ENCODE peak calls at places on chromosomes 5 and 9, in six cellular contexts. O is smooth muscle cell of the brain vasculature; Y is activated naive CD4-positive, alpha-beta T cell treated with anti-CD3 and anti-CD28 coated beads, Interleukin-2, amount 50 U/mL, for 72 hours; D is AG08396; N is GM23248; P is anterior cingulate cortex. M is an unnamed sample.

GRCh38 chr5:150410524-150411244 is 2.0 kb downstream of the CD74 start:
- DNase-seq in O (no peak), Y (no peak), D (peak), N (peak), P (no peak), M (peak)

GRCh38 chr9:132806723-132807421 is 71.2 kb downstream of the AK8 start:
- DNase-seq in O (no peak), Y (no peak), D (no peak), N (no peak), P (no peak), M (peak)

GRCh38 chr9:75027187-75028107 is 646 bp downstream of the CARNMT1 start:
- DNase-seq in O (no peak), Y (no peak), D (peak), N (peak), P (no peak), M (peak)

GRCh38 chr5:100792781-100793180 is 110.3 kb downstream of the ST8SIA4 start:
- DNase-seq in O (no peak), Y (no peak), D (no peak), N (no peak), P (no peak), M (no peak)

GRCh38 chr5:98940586-98940985 is 11.8 kb upstream of the CHD1 start:
- DNase-seq in O (no peak), Y (no peak), D (peak), N (peak), P (no peak), M (no peak)

GRCh38 chr5:95809414-95809960 is 13.0 kb downstream of the GLRX start:
- DNase-seq in O (no peak), Y (no peak), D (peak), N (peak), P (no peak), M (no peak)

GRCh38 chr9:21579209-21579608 is 97.1 kb upstream of the IFNE start:
- DNase-seq in O (no peak), Y (no peak), D (no peak), N (peak), P (no peak), M (no peak)

GRCh38 chr5:23208959-23209431 is 298.4 kb upstream of the PRDM9 start:
- DNase-seq in O (no peak), Y (no peak), D (peak), N (peak), P (no peak), M (peak)

GRCh38 chr5:78979117-78979742 is 5.9 kb downstream of the ARSB start:
- DNase-seq in O (no peak), Y (no peak), D (no peak), N (no peak), P (no peak), M (no peak)

GRCh38 chr9:107545036-107545435 is 55.5 kb upstream of the KLF4 start:
- DNase-seq in O (no peak), Y (no peak), D (no peak), N (no peak), P (no peak), M (no peak)

GRCh38 chr5:159095882-159096554 is 3.7 kb downstream of the EBF1 start:
- DNase-seq in O (no peak), Y (no peak), D (no peak), N (no peak), P (no peak), M (no peak)

GRCh38 chr9:135920256-135920930 is 13.0 kb upstream of the CAMSAP1 start:
- DNase-seq in O (no peak), Y (no peak), D (no peak), N (no peak), P (no peak), M (no peak)

GRCh38 chr9:77427256-77427927 is 220.7 kb downstream of the GNA14 start:
- DNase-seq in O (no peak), Y (no peak), D (no peak), N (no peak), P (no peak), M (no peak)

GRCh38 chr5:149969181-149969950 is 8.8 kb downstream of the SLC26A2 start:
- DNase-seq in O (no peak), Y (no peak), D (no peak), N (no peak), P (no peak), M (no peak)

GRCh38 chr5:93163010-93163663 is 417.9 kb downstream of the NR2F1-AS1 start:
- DNase-seq in O (peak), Y (no peak), D (peak), N (peak), P (no peak), M (no peak)

GRCh38 chr9:137441289-137441934 is at the start of gene ENTPD8:
- DNase-seq in O (no peak), Y (no peak), D (no peak), N (peak), P (no peak), M (peak)

GRCh38 chr5:150429410-150429873 is 16.7 kb upstream of the CD74 start:
- DNase-seq in O (no peak), Y (no peak), D (no peak), N (no peak), P (no peak), M (no peak)

GRCh38 chr5:138884094-138884493 is 9.0 kb upstream of the LRRTM2 start:
- DNase-seq in O (no peak), Y (no peak), D (no peak), N (no peak), P (no peak), M (no peak)

GRCh38 chr5:79793304-79793703 is 103.7 kb downstream of the CMYA5 start:
- DNase-seq in O (no peak), Y (no peak), D (no peak), N (no peak), P (no peak), M (no peak)

GRCh38 chr5:135488727-135489465 is 36.7 kb upstream of the TIFAB start:
- DNase-seq in O (peak), Y (no peak), D (peak), N (peak), P (peak), M (peak)

GRCh38 chr5:135053278-135053677 is 19.2 kb upstream of the PITX1 start:
- DNase-seq in O (no peak), Y (no peak), D (no peak), N (no peak), P (no peak), M (peak)

GRCh38 chr5:97125125-97125683 is 17.2 kb downstream of the LIX1 start:
- DNase-seq in O (no peak), Y (no peak), D (no peak), N (no peak), P (no peak), M (no peak)

GRCh38 chr5:146832985-146833732 is 45.4 kb downstream of the PPP2R2B start:
- DNase-seq in O (no peak), Y (no peak), D (no peak), N (no peak), P (no peak), M (no peak)

GRCh38 chr9:136644343-136644592 is 18.4 kb upstream of the EGFL7 start:
- DNase-seq in O (no peak), Y (no peak), D (no peak), N (peak), P (no peak), M (peak)

GRCh38 chr5:123721721-123722276 is 209.8 kb downstream of the CSNK1G3 start:
- DNase-seq in O (no peak), Y (no peak), D (no peak), N (no peak), P (no peak), M (no peak)

GRCh38 chr9:123749580-123750202 is 180.2 kb downstream of the DENND1A start:
- DNase-seq in O (no peak), Y (no peak), D (no peak), N (no peak), P (no peak), M (no peak)

GRCh38 chr5:175856408-175856807 is 15.0 kb upstream of the CPLX2 start:
- DNase-seq in O (no peak), Y (no peak), D (no peak), N (no peak), P (no peak), M (no peak)

GRCh38 chr9:127860260-127860659 is 5.8 kb upstream of the ENG start:
- DNase-seq in O (no peak), Y (no peak), D (no peak), N (no peak), P (no peak), M (no peak)

GRCh38 chr9:113808391-113809191 is 67.5 kb upstream of the ZNF618 start:
- DNase-seq in O (peak), Y (no peak), D (peak), N (peak), P (no peak), M (no peak)

M was measured in NCI-H526 treated with DMSO at 0.1 percent for 48 hours.